ENCODE peak calls at places on chromosomes 7 and 10, in six cellular contexts. F, Y, R, J, U and V are unnamed samples. For H3K4me1, the result is how much of the 10 kb centered on the place peaks cover.

GRCh38 chr10:33716461-33717267 is 382.2 kb upstream of the NRP1 start:
- DNase-seq in F (no peak), Y (no peak), R (no peak), J (no peak), U (no peak), V (no peak)

GRCh38 chr10:84202349-84202748 is 8.0 kb downstream of the CDHR1 start:
- DNase-seq in F (no peak), Y (no peak), R (no peak), J (no peak), U (no peak), V (no peak)

GRCh38 chr7:16078076-16078952 is 343.0 kb downstream of the CRPPA start:
- DNase-seq in F (peak), Y (peak), R (peak), J (no peak), U (peak), V (peak)

GRCh38 chr10:44293306-44293778 is 91.6 kb downstream of the CXCL12 start:
- DNase-seq in F (no peak), Y (no peak), R (no peak), J (no peak), U (no peak), V (no peak)

GRCh38 chr7:46695045-46695708 is 774.1 kb upstream of the IGFBP3 start:
- DNase-seq in F (no peak), Y (no peak), R (peak), J (no peak), U (peak), V (no peak)

GRCh38 chr10:28514648-28515047 is 18.3 kb upstream of the WAC start:
- DNase-seq in F (no peak), Y (no peak), R (no peak), J (no peak), U (no peak), V (no peak)

GRCh38 chr10:65482848-65483247 is 1443.0 kb upstream of the LRRTM3 start:
- DNase-seq in F (no peak), Y (no peak), R (no peak), J (no peak), U (no peak), V (no peak)

GRCh38 chr7:39353615-39354376 is 212.4 kb upstream of the YAE1 start:
- DNase-seq in F (no peak), Y (no peak), R (peak), J (no peak), U (peak), V (peak)

GRCh38 chr7:29619848-29620247 is 56.2 kb downstream of the PRR15 start:
- DNase-seq in F (no peak), Y (no peak), R (no peak), J (no peak), U (no peak), V (no peak)

GRCh38 chr10:16459428-16459939 is 22.7 kb downstream of the PTER start:
- DNase-seq in F (no peak), Y (no peak), R (no peak), J (no peak), U (no peak), V (no peak)

GRCh38 chr7:91299952-91300775 is 35.9 kb downstream of the FZD1 start:
- DNase-seq in F (no peak), Y (no peak), R (no peak), J (no peak), U (no peak), V (peak)

GRCh38 chr7:102897211-102897621 is 15.6 kb upstream of the LRRC17 start:
- DNase-seq in F (no peak), Y (no peak), R (no peak), J (no peak), U (no peak), V (no peak)

GRCh38 chr10:86401588-86402282 is 35.1 kb upstream of the GRID1 start:
- DNase-seq in F (no peak), Y (peak), R (peak), J (no peak), U (peak), V (peak)

GRCh38 chr10:36885746-36886145 is 239.7 kb upstream of the ANKRD30A start:
- DNase-seq in F (no peak), Y (no peak), R (no peak), J (no peak), U (no peak), V (no peak)

GRCh38 chr10:48444861-48445841 is 138.7 kb downstream of the MAPK8 start:
- DNase-seq in F (no peak), Y (no peak), R (no peak), J (no peak), U (peak), V (no peak)

GRCh38 chr7:133051066-133051465 is 30.8 kb downstream of the CHCHD3 start:
- DNase-seq in F (no peak), Y (peak), R (peak), J (no peak), U (peak), V (peak)

GRCh38 chr7:157430721-157431120 is 93.9 kb downstream of the DNAJB6 start:
- DNase-seq in F (no peak), Y (no peak), R (no peak), J (peak), U (no peak), V (no peak)

GRCh38 chr10:120506674-120507073 is 49.6 kb downstream of the PLPP4 start:
- DNase-seq in F (no peak), Y (no peak), R (no peak), J (no peak), U (no peak), V (no peak)

GRCh38 chr7:101586078-101586941 is 42.8 kb downstream of the MYL10 start:
- DNase-seq in F (no peak), Y (no peak), R (no peak), J (no peak), U (peak), V (no peak)

GRCh38 chr10:5522913-5523560 is 1.7 kb upstream of the CALML3 start:
- DNase-seq in F (no peak), Y (no peak), R (no peak), J (peak), U (no peak), V (no peak)

GRCh38 chr10:80612261-80612660 is 74.6 kb downstream of the SH2D4B start:
- DNase-seq in F (no peak), Y (no peak), R (no peak), J (no peak), U (no peak), V (no peak)

GRCh38 chr7:1843271-1843861 is 173.3 kb downstream of the ELFN1 start:
- DNase-seq in F (no peak), Y (no peak), R (peak), J (no peak), U (no peak), V (no peak)

GRCh38 chr10:116741391-116742351 is 695 bp downstream of the HSPA12A start:
- DNase-seq in F (no peak), Y (no peak), R (peak), J (no peak), U (peak), V (peak)

GRCh38 chr10:103564116-103564501 is 70.6 kb downstream of the NEURL1 start:
- DNase-seq in F (no peak), Y (no peak), R (no peak), J (no peak), U (no peak), V (no peak)

GRCh38 chr10:97858001-97858439 is 8.4 kb downstream of the GOLGA7B start:
- DNase-seq in F (no peak), Y (no peak), R (no peak), J (no peak), U (peak), V (no peak)

GRCh38 chr7:69620063-69620462 is 21.8 kb downstream of the AUTS2 start:
- DNase-seq in F (no peak), Y (no peak), R (no peak), J (no peak), U (no peak), V (no peak)

GRCh38 chr10:59971915-59972314 is 65.6 kb upstream of the CCDC6 start:
- DNase-seq in F (no peak), Y (no peak), R (peak), J (no peak), U (peak), V (no peak)

GRCh38 chr7:123351027-123351426 is 151.3 kb upstream of the SLC13A1 start:
- DNase-seq in F (no peak), Y (no peak), R (no peak), J (no peak), U (no peak), V (no peak)

GRCh38 chr7:44186736-44187135 is 2.5 kb downstream of the GCK start:
- DNase-seq in F (no peak), Y (no peak), R (no peak), J (no peak), U (no peak), V (no peak)

GRCh38 chr10:85612378-85612775 is 754.2 kb downstream of the GRID1 start:
- DNase-seq in F (no peak), Y (peak), R (no peak), J (no peak), U (no peak), V (no peak)

GRCh38 chr7:64880322-64881297 is 22.5 kb upstream of the ZNF273 start:
- DNase-seq in F (no peak), Y (no peak), R (no peak), J (no peak), U (no peak), V (peak)

GRCh38 chr10:4282496-4282895 is 497.5 kb upstream of the KLF6 start:
- DNase-seq in F (no peak), Y (no peak), R (no peak), J (no peak), U (no peak), V (no peak)

GRCh38 chr7:51354897-51355296 is 38.3 kb upstream of the COBL start:
- DNase-seq in F (no peak), Y (no peak), R (no peak), J (no peak), U (no peak), V (no peak)

GRCh38 chr7:93948106-93948505 is 26.6 kb downstream of the GNG11 start:
- DNase-seq in F (no peak), Y (no peak), R (no peak), J (no peak), U (no peak), V (no peak)

GRCh38 chr10:98378722-98379121 is 36.3 kb downstream of the PYROXD2 start:
- DNase-seq in F (no peak), Y (no peak), R (no peak), J (no peak), U (no peak), V (no peak)

GRCh38 chr7:26857534-26858228 is 6.7 kb downstream of the SKAP2 start:
- DNase-seq in F (no peak), Y (no peak), R (peak), J (no peak), U (peak), V (peak)

GRCh38 chr7:1689356-1689755 is 19.3 kb downstream of the ELFN1 start:
- DNase-seq in F (no peak), Y (no peak), R (no peak), J (peak), U (no peak), V (no peak)

GRCh38 chr7:127447326-127447945 is 54.9 kb upstream of the ZNF800 start:
- DNase-seq in F (no peak), Y (peak), R (no peak), J (no peak), U (no peak), V (no peak)

GRCh38 chr7:35691827-35692307 is 3.1 kb downstream of the HERPUD2 start:
- DNase-seq in F (no peak), Y (peak), R (peak), J (no peak), U (peak), V (no peak)

GRCh38 chr10:63518690-63519288 is 2.4 kb upstream of the REEP3 start:
- DNase-seq in F (no peak), Y (no peak), R (no peak), J (no peak), U (no peak), V (no peak)
- H3K4me1 ChIP-seq in F (under half), Y (under half), R (under half), J (under half), U (under half), V (under half)

GRCh38 chr10:126931548-126931947 is 26.3 kb downstream of the DOCK1 start:
- DNase-seq in F (no peak), Y (no peak), R (no peak), J (peak), U (no peak), V (no peak)

GRCh38 chr10:126932516-126932915 is 27.3 kb downstream of the DOCK1 start:
- DNase-seq in F (no peak), Y (no peak), R (no peak), J (peak), U (no peak), V (no peak)

GRCh38 chr10:126929391-126929790 is 24.2 kb downstream of the DOCK1 start:
- DNase-seq in F (no peak), Y (no peak), R (no peak), J (peak), U (no peak), V (no peak)

GRCh38 chr10:126933116-126933515 is 27.9 kb downstream of the DOCK1 start:
- DNase-seq in F (no peak), Y (no peak), R (no peak), J (no peak), U (no peak), V (no peak)

DNA sequence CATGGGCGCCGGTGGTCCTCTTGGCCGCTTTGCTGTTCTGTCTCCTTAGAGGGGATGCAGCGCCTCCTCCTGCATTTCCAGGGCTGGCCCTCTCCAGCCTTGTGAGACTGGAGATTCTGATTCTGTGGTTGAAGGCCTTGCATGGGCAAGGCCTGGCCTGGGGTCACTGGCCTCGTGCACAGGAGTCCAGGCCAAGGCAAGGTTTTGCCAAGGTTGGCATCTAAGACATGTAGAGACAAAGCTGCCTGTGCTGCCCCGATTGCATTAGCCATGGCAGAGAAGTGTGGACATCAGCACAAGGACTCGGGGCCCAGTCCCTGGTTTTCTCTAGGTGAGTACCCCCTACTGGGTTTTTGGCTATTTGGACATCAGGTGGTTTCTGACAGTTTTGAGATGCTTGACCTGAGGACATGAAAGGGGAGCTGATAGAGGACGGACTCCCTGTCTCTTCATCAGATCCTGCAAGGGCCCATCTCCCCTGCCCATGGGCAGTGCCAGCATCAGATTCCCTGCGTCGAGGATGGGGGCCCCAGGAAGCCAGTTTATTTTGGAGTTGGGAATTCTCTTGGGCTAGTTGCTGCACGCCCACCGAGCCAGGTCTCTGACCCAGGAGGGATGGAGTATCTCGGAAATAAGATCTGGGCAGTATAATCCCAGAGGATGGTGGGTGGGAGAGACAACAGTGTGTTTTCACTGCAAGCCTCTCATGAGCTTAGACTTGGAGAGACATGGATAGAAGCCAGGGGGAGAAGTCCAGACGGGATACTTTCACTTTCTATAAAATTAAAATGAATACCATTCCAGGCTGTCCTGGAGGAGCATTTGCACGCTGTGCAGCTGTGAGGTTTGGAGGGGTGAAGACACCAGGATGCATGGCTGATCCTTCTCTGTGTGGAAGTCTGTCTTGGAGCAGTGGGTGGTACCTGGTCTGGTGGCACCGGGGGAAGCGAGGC is 25.6 kb downstream of the DOCK1 start:
- DNase-seq in F (no peak), Y (no peak), R (no peak), J (peak), U (no peak), V (no peak)
- H3K27ac ChIP-seq in F (no peak), Y (no peak), R (no peak), J (peak), U (no peak), V (no peak)

GRCh38 chr10:51960494-51960895 is 261.1 kb upstream of the CSTF2T start:
- DNase-seq in F (no peak), Y (peak), R (no peak), J (no peak), U (peak), V (no peak)
- H3K4me1 ChIP-seq in F (under half), Y (under half), R (under half), J (under half), U (under half), V (under half)

GRCh38 chr7:137449016-137449415 is 105.5 kb upstream of the PTN start:
- DNase-seq in F (no peak), Y (no peak), R (no peak), J (no peak), U (no peak), V (no peak)

GRCh38 chr7:137453356-137453755 is 109.8 kb upstream of the PTN start:
- DNase-seq in F (no peak), Y (no peak), R (no peak), J (no peak), U (no peak), V (no peak)

GRCh38 chr7:137458399-137458798 is 114.9 kb upstream of the PTN start:
- DNase-seq in F (no peak), Y (no peak), R (no peak), J (no peak), U (no peak), V (no peak)

GRCh38 chr7:137454169-137455166 is 110.9 kb upstream of the PTN start:
- DNase-seq in F (no peak), Y (peak), R (peak), J (no peak), U (peak), V (no peak)
- H3K27ac ChIP-seq in F (no peak), Y (no peak), R (no peak), J (peak), U (peak), V (no peak)